ENCODE peak calls at places on chromosomes 2 and 18, in six cellular contexts. U is GM12878, A is GM12892, I is HepG2, R is K562, H is H1. P is an unnamed sample.
A peak's percentile ranks its signal among the peaks of the same experiment; 100 is the strongest.

GRCh38 chr18:47795448-47795843 is 135.0 kb downstream of the SMAD2 start:
- DNase-seq in U (no peak), A (no peak), I (no peak), R (no peak), H (no peak), P (no peak)

GRCh38 chr2:150663143-150663542 is 175.7 kb upstream of the RND3 start:
- DNase-seq in U (no peak), A (no peak), I (no peak), R (no peak), H (no peak), P (no peak)

GRCh38 chr2:164792316-164793127 is 49.1 kb downstream of the COBLL1 start:
- DNase-seq in U (no peak), A (no peak), I (no peak), R (no peak), H (no peak), P (no peak)

GRCh38 chr18:23578891-23579653 is 7.2 kb downstream of the NPC1 start:
- DNase-seq in U (no peak), A (no peak), I (no peak), R (no peak), H (no peak), P (no peak)

GRCh38 chr18:45590546-45590945 is 24.7 kb upstream of the SLC14A2 start:
- DNase-seq in U (no peak), A (no peak), I (no peak), R (no peak), H (no peak), P (no peak)

GRCh38 chr2:203775684-203776083 is 69.2 kb downstream of the CD28 start:
- DNase-seq in U (no peak), A (no peak), I (no peak), R (no peak), H (no peak), P (no peak)

GRCh38 chr2:28624436-28624797 is 127.2 kb upstream of the PPP1CB start:
- DNase-seq in U (no peak), A (no peak), I (no peak), R (no peak), H (no peak), P (no peak)

GRCh38 chr2:238728322-238729260 is 119.3 kb upstream of the TWIST2 start:
- DNase-seq in U (no peak), A (no peak), I (no peak), R (no peak), H (peak; percentile 19), P (no peak)

GRCh38 chr2:67479256-67479655 is 82.1 kb downstream of the ETAA1 start:
- DNase-seq in U (no peak), A (no peak), I (no peak), R (no peak), H (no peak), P (no peak)

GRCh38 chr2:171678619-171679018 is 8.7 kb upstream of the DYNC1I2 start:
- DNase-seq in U (no peak), A (no peak), I (no peak), R (no peak), H (no peak), P (no peak)

GRCh38 chr2:171670655-171671054 is 16.6 kb upstream of the DYNC1I2 start:
- DNase-seq in U (no peak), A (no peak), I (no peak), R (no peak), H (no peak), P (no peak)

GRCh38 chr2:171671867-171672266 is 15.4 kb upstream of the DYNC1I2 start:
- DNase-seq in U (no peak), A (no peak), I (no peak), R (no peak), H (no peak), P (no peak)

GRCh38 chr2:171675810-171676345 is 11.4 kb upstream of the DYNC1I2 start:
- DNase-seq in U (no peak), A (no peak), I (no peak), R (no peak), H (no peak), P (no peak)

DNA sequence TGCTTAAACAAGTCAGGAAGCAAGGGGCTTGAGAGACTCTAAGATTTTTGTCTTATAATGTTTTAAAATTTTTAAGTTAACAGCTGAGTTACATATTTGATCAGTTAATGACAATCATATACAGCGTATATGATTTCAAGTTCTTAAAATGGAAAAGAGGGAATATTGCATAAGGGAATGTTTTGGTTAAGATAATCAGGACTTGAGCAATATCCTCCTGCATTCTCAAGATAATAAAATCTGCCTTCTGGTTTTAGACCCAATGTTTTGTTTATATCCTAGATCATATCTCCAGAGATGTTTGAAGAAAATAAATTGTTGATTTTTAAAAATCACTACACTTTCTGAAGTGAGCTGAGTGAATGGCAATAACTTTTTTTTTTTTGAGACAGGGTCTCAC is 13.3 kb upstream of the DYNC1I2 start:
- DNase-seq in U (no peak), A (no peak), I (no peak), R (no peak), H (no peak), P (no peak)
- TF ChIP-seq TAF1 in U (no peak), A (no peak), I (no peak), R (no peak), H (no peak), P (no peak)

GRCh38 chr18:70019136-70019535 is 71.5 kb upstream of the CD226 start:
- DNase-seq in U (no peak), A (no peak), I (no peak), R (no peak), H (no peak), P (no peak)
- TF ChIP-seq POLR2AphosphoS5 in U (no peak), A (no peak), I (no peak), R (no peak), H (no peak), P (no peak)

GRCh38 chr2:3518496-3519254 is 656 bp downstream of the ADI1 start:
- DNase-seq in U (peak; percentile 94), A (peak; percentile 98), I (peak; percentile 97), R (peak; percentile 100), H (peak; percentile 99), P (peak; percentile 99)
- TF ChIP-seq POLR2A in U (peak; percentile 93), A (peak; percentile 84), I (peak; percentile 91), R (peak; percentile 69), H (no peak), P (peak; percentile 88)

GRCh38 chr18:74895686-74896085 is 298.0 kb downstream of the ZNF407 start:
- DNase-seq in U (no peak), A (no peak), I (peak; percentile 7), R (no peak), H (no peak), P (no peak)
- TF ChIP-seq TAF1 in U (no peak), A (no peak), I (no peak), R (no peak), H (no peak), P (no peak)

DNA sequence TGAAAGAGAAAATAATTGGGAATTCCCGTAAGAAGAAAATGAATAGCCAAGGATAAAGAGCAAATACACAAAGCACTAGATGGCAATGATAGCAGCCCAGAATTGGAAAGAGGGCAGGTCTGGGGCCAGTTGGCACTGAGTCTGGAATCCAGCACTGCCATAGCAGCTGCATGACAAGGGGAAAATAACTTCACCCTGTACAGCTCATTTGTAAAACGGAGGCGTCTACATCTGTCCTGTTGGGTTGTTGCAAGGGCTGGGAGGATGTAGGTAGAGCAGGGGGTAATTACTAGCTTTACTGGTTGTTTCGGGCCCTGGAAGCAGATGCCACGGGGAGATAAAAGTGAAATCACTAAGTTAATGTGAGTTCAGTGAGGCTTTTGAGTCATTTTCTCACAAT is 110.0 kb upstream of the RASGRP3 start:
- DNase-seq in U (no peak), A (no peak), I (no peak), R (peak; percentile 11), H (no peak), P (no peak)
- TF ChIP-seq POLR2AphosphoS5 in U (no peak), A (no peak), I (no peak), R (no peak), H (no peak), P (no peak)

DNA sequence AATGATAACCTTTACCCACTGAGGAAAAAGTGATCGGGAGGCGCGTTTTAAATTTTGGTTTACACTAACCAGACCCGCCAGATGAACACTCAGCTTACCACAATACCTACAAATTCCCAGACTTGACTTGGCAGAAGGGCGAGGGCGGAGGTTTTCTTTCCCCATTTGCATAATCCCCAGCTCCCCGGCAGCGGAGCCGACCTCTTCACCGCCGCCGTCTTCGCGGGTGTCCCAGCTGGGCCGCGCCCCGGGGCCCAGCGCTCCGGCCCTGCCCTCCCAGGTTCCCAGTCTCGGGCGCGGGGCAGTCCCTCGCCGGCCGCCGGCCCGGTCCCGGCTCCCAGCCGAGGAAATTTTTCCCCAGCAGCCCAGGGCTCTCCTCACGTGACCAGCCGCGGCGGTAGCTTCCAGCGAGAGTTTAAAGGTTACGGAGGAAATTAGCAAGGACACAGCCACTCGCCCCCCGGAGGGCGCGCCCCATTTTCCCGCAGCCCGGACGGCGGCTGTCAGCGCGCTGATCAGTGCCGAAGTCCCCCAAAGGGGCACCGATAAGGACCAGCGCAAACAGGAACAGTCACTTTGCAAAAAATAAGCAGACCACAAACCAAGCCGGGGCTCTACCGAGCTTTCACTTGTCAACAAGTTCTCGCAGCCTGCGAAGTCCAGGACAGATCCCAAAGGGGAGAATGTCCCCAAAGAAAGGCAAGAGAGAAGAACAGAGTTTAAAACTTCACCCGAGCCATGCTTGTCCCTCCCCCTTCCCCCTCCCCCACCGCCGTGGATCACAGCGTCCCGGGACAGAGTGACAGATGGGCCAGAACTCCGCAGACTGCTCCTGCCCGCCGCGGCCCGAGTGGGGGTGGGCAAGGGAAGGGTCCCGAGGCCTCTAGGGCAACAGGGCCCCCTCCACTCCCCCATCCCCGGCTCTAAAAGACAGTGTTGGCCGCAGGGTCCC is 1.3 kb upstream of the PRKCE start:
- DNase-seq in U (no peak), A (peak; percentile 34), I (peak; percentile 64), R (peak; percentile 46), H (no peak), P (no peak)
- TF ChIP-seq POLR2A in U (peak; percentile 23), A (no peak), I (peak; percentile 50), R (no peak), H (no peak), P (no peak)